ENCODE peak calls at places on chromosomes 12 and 14, in six cellular contexts. G is upper lobe of left lung, U is fibroblast of lung, L is cardiac fibroblast, P is Panc1, B is hepatocyte. Y is an unnamed sample.

GRCh38 chr14:80055912-80056801 is 155.1 kb downstream of the DIO2 start:
- DNase-seq in G (no peak), U (peak), L (peak), P (peak), B (peak), Y (no peak)

GRCh38 chr14:58607571-58608317 is 30.0 kb upstream of the DACT1 start:
- DNase-seq in G (no peak), U (peak), L (peak), P (no peak), B (no peak), Y (peak)

GRCh38 chr12:107415066-107415465 is 270.5 kb upstream of the PWP1 start:
- DNase-seq in G (no peak), U (peak), L (peak), P (no peak), B (no peak), Y (peak)

GRCh38 chr14:87002831-87003230 is 990.2 kb downstream of the GALC start:
- DNase-seq in G (no peak), U (peak), L (no peak), P (no peak), B (no peak), Y (no peak)

GRCh38 chr12:132270969-132271754 is 58.2 kb downstream of the GALNT9 start:
- DNase-seq in G (no peak), U (no peak), L (no peak), P (no peak), B (no peak), Y (no peak)

GRCh38 chr12:14403711-14404164 is 38.3 kb downstream of the ATF7IP start:
- DNase-seq in G (no peak), U (peak), L (peak), P (no peak), B (peak), Y (peak)

GRCh38 chr14:101737414-101738367 is 23.8 kb upstream of the PPP2R5C start:
- DNase-seq in G (peak), U (no peak), L (no peak), P (no peak), B (no peak), Y (no peak)

GRCh38 chr12:113437729-113438100 is 15.5 kb downstream of the SDSL start:
- DNase-seq in G (no peak), U (no peak), L (no peak), P (no peak), B (no peak), Y (no peak)

GRCh38 chr14:70665448-70666363 is 24.0 kb downstream of the TTC9 start:
- DNase-seq in G (peak), U (no peak), L (no peak), P (no peak), B (peak), Y (no peak)

GRCh38 chr14:73102806-73103497 is 33.4 kb upstream of the PSEN1 start:
- DNase-seq in G (no peak), U (peak), L (no peak), P (no peak), B (no peak), Y (no peak)

GRCh38 chr12:98820005-98820404 is 174.9 kb downstream of the APAF1 start:
- DNase-seq in G (no peak), U (peak), L (no peak), P (no peak), B (no peak), Y (no peak)

GRCh38 chr14:102208741-102209140 is 69.0 kb downstream of the WDR20 start:
- DNase-seq in G (no peak), U (no peak), L (no peak), P (no peak), B (no peak), Y (no peak)

GRCh38 chr14:32202468-32202865 is 602 bp downstream of the RNU6-8 start:
- DNase-seq in G (no peak), U (no peak), L (peak), P (peak), B (peak), Y (no peak)

GRCh38 chr14:70655110-70655826 is 13.6 kb downstream of the TTC9 start:
- DNase-seq in G (peak), U (no peak), L (no peak), P (no peak), B (no peak), Y (no peak)

GRCh38 chr14:92735344-92735743 is 13.1 kb downstream of the LGMN start:
- DNase-seq in G (no peak), U (no peak), L (no peak), P (no peak), B (no peak), Y (no peak)

GRCh38 chr14:98210045-98210678 is 1061.8 kb downstream of the BCL11B start:
- DNase-seq in G (no peak), U (no peak), L (no peak), P (no peak), B (no peak), Y (no peak)

GRCh38 chr14:95703805-95704204 is 10.1 kb downstream of the TCL1A start:
- DNase-seq in G (no peak), U (no peak), L (no peak), P (no peak), B (no peak), Y (no peak)

GRCh38 chr12:53192531-53193021 is 11.9 kb upstream of the CSAD start:
- DNase-seq in G (no peak), U (no peak), L (no peak), P (no peak), B (no peak), Y (no peak)

GRCh38 chr12:122250047-122250446 is 16.2 kb downstream of the VPS33A start:
- DNase-seq in G (no peak), U (no peak), L (no peak), P (no peak), B (no peak), Y (no peak)

GRCh38 chr12:122243965-122244364 is 18.1 kb upstream of the DIABLO start:
- DNase-seq in G (no peak), U (no peak), L (no peak), P (no peak), B (no peak), Y (no peak)

GRCh38 chr12:122250536-122250935 is 15.8 kb downstream of the VPS33A start:
- DNase-seq in G (no peak), U (no peak), L (no peak), P (no peak), B (no peak), Y (no peak)

GRCh38 chr12:122244565-122245371 is 18.9 kb upstream of the DIABLO start:
- DNase-seq in G (no peak), U (no peak), L (no peak), P (no peak), B (no peak), Y (no peak)

DNA sequence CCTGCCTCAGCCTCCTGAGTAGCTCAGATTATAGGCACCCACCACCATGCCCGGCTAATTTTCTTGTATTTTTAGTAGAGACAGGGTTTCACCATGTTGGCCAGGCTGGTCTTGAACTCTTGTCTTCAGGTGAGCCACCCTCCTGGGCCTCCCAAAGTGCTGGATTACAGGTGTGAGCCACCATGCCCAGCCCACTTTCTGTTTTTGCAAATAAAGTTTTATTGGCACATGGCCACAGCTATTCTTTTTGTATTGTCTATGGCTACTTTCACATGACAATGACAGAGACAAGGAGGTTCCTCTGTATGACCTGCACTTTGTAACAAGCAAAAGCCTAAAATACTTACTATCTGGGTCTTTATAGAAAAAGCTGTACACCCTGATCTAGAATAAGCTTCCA is 19.7 kb upstream of the DIABLO start:
- DNase-seq in G (no peak), U (no peak), L (no peak), P (no peak), B (no peak), Y (no peak)
- H3K4me3 ChIP-seq in G (no peak), U (no peak), L (no peak), P (no peak), B (no peak), Y (no peak)

DNA sequence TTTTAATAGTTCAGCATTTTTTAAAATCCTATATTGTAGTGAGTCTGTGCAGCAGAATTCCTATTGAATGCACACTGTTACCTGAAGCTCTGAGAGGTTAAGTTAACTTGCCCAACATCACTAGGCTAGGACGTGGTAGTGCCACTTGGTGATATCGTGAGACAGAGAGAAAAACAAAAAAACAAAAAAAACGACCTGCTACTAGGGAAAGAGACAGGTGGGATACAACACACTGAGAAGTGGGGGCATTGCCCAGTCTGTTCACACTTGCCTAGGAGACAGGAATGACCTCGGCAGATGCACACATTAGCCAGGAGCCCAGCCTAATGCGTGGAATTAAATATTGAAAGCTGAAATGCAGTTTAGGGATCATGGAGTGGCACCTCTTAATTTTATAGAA is 129.7 kb upstream of the CCND2 start:
- DNase-seq in G (no peak), U (no peak), L (no peak), P (no peak), B (no peak), Y (no peak)
- TF ChIP-seq CTCF in G (no peak), U (no peak), L (no peak), P (peak), B (no peak), Y (no peak)

GRCh38 chr12:92539966-92540791 is 162.6 kb upstream of the PLEKHG7 start:
- DNase-seq in G (no peak), U (no peak), L (no peak), P (no peak), B (no peak), Y (no peak)
- H3K4me3 ChIP-seq in G (no peak), U (no peak), L (no peak), P (no peak), B (no peak), Y (no peak)

GRCh38 chr12:71007736-71008449 is 87.4 kb upstream of the PTPRR start:
- DNase-seq in G (no peak), U (no peak), L (peak), P (no peak), B (no peak), Y (no peak)

GRCh38 chr12:71010143-71010479 is 89.6 kb upstream of the PTPRR start:
- DNase-seq in G (no peak), U (no peak), L (no peak), P (no peak), B (no peak), Y (no peak)

GRCh38 chr12:71011261-71011660 is 90.7 kb upstream of the PTPRR start:
- DNase-seq in G (no peak), U (peak), L (peak), P (no peak), B (no peak), Y (no peak)

GRCh38 chr12:71007025-71007424 is 86.5 kb upstream of the PTPRR start:
- DNase-seq in G (no peak), U (no peak), L (no peak), P (no peak), B (no peak), Y (no peak)

GRCh38 chr12:71009414-71010142 is 89.0 kb upstream of the PTPRR start:
- DNase-seq in G (no peak), U (no peak), L (no peak), P (no peak), B (no peak), Y (no peak)
- TF ChIP-seq CTCF in G (no peak), U (no peak), L (no peak), P (no peak), B (no peak), Y (no peak)

GRCh38 chr14:68297871-68298468 is 478.4 kb downstream of the RAD51B start:
- DNase-seq in G (no peak), U (peak), L (peak), P (no peak), B (peak), Y (no peak)
- H3K4me3 ChIP-seq in G (no peak), U (no peak), L (no peak), P (no peak), B (no peak), Y (no peak)

GRCh38 chr14:50340945-50341344 is 28.8 kb downstream of the DMAC2L start:
- DNase-seq in G (no peak), U (no peak), L (no peak), P (no peak), B (no peak), Y (no peak)
- TF ChIP-seq CTCF in G (no peak), U (no peak), L (peak), P (peak), B (no peak), Y (no peak)

DNA sequence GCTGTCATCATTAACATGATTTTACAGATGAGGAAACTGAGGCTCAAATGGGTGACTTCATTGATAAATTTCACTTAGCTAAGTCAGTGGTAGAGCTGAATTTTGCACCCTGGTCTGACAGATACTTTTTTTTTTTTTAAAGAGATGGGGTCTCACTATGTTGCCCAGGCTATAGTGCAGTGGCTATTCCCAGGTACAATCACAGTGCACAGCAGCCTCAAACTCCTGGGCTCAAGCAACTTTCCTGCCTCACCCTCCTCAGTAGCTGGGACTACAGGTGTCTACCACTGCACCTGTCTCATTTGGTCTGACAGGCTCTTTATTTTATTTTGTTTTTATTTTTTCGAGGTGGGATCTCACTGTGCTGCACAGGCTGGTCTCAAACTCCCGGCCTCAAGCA is 24.2 kb upstream of the CORO1C start:
- DNase-seq in G (no peak), U (no peak), L (no peak), P (no peak), B (no peak), Y (no peak)
- H3K4me3 ChIP-seq in G (no peak), U (no peak), L (no peak), P (no peak), B (no peak), Y (no peak)